ENCODE peak calls at places on chromosomes 16 and 17, in seven cellular contexts. One of them, this sample, is unnamed.

GRCh38 chr17:63476494-63476856 is 386 bp upstream of the ACE start:
- DNase-seq in heart left ventricle: no peak
- DNase-seq in hepatocyte: peak
- DNase-seq in fibroblast of villous mesenchyme: no peak
- DNase-seq in fibroblast of the aortic adventitia: no peak
- DNase-seq in body of pancreas: peak
- DNase-seq in tibial nerve: no peak
- DNase-seq in this sample: no peak

GRCh38 chr16:19419691-19420060 is 2.0 kb downstream of the TMC5 start:
- DNase-seq in heart left ventricle: no peak
- DNase-seq in hepatocyte: no peak
- DNase-seq in fibroblast of villous mesenchyme: no peak
- DNase-seq in fibroblast of the aortic adventitia: no peak
- DNase-seq in body of pancreas: no peak
- DNase-seq in tibial nerve: no peak
- DNase-seq in this sample: peak

GRCh38 chr17:29393451-29393850 is 3.3 kb downstream of the TAOK1 start:
- DNase-seq in heart left ventricle: no peak
- DNase-seq in hepatocyte: no peak
- DNase-seq in fibroblast of villous mesenchyme: peak
- DNase-seq in fibroblast of the aortic adventitia: peak
- DNase-seq in body of pancreas: no peak
- DNase-seq in tibial nerve: no peak
- DNase-seq in this sample: peak

GRCh38 chr16:77618011-77618410 is 104.3 kb upstream of the NUDT7 start:
- DNase-seq in heart left ventricle: no peak
- DNase-seq in hepatocyte: no peak
- DNase-seq in fibroblast of villous mesenchyme: peak
- DNase-seq in fibroblast of the aortic adventitia: no peak
- DNase-seq in body of pancreas: no peak
- DNase-seq in tibial nerve: no peak
- DNase-seq in this sample: peak

GRCh38 chr16:22055881-22056280 is 36.5 kb upstream of the VWA3A start:
- DNase-seq in heart left ventricle: no peak
- DNase-seq in hepatocyte: no peak
- DNase-seq in fibroblast of villous mesenchyme: no peak
- DNase-seq in fibroblast of the aortic adventitia: no peak
- DNase-seq in body of pancreas: peak
- DNase-seq in tibial nerve: no peak
- DNase-seq in this sample: peak

GRCh38 chr16:87330646-87331045 is 13.5 kb upstream of the C16orf95 start:
- DNase-seq in heart left ventricle: peak
- DNase-seq in hepatocyte: no peak
- DNase-seq in fibroblast of villous mesenchyme: no peak
- DNase-seq in fibroblast of the aortic adventitia: no peak
- DNase-seq in body of pancreas: no peak
- DNase-seq in tibial nerve: no peak
- DNase-seq in this sample: no peak

GRCh38 chr17:4530799-4531730 is 24.1 kb downstream of the MYBBP1A start:
- DNase-seq in heart left ventricle: peak
- DNase-seq in hepatocyte: no peak
- DNase-seq in fibroblast of villous mesenchyme: no peak
- DNase-seq in fibroblast of the aortic adventitia: no peak
- DNase-seq in body of pancreas: no peak
- DNase-seq in tibial nerve: no peak
- DNase-seq in this sample: no peak

GRCh38 chr17:37220609-37220953 is 155.2 kb upstream of the C17orf78 start:
- DNase-seq in heart left ventricle: no peak
- DNase-seq in hepatocyte: peak
- DNase-seq in fibroblast of villous mesenchyme: peak
- DNase-seq in fibroblast of the aortic adventitia: peak
- DNase-seq in body of pancreas: no peak
- DNase-seq in tibial nerve: no peak
- DNase-seq in this sample: peak

GRCh38 chr17:31787857-31788570 is 71.0 kb downstream of the COPRS start:
- DNase-seq in heart left ventricle: peak
- DNase-seq in hepatocyte: peak
- DNase-seq in fibroblast of villous mesenchyme: peak
- DNase-seq in fibroblast of the aortic adventitia: peak
- DNase-seq in body of pancreas: no peak
- DNase-seq in tibial nerve: no peak
- DNase-seq in this sample: peak

GRCh38 chr16:51592535-51592934 is 441.5 kb upstream of the SALL1 start:
- DNase-seq in heart left ventricle: no peak
- DNase-seq in hepatocyte: no peak
- DNase-seq in fibroblast of villous mesenchyme: no peak
- DNase-seq in fibroblast of the aortic adventitia: no peak
- DNase-seq in body of pancreas: no peak
- DNase-seq in tibial nerve: no peak
- DNase-seq in this sample: no peak

GRCh38 chr17:80667462-80668277 is 123.0 kb downstream of the RPTOR start:
- DNase-seq in heart left ventricle: no peak
- DNase-seq in hepatocyte: no peak
- DNase-seq in fibroblast of villous mesenchyme: no peak
- DNase-seq in fibroblast of the aortic adventitia: no peak
- DNase-seq in body of pancreas: no peak
- DNase-seq in tibial nerve: no peak
- DNase-seq in this sample: no peak

DNA sequence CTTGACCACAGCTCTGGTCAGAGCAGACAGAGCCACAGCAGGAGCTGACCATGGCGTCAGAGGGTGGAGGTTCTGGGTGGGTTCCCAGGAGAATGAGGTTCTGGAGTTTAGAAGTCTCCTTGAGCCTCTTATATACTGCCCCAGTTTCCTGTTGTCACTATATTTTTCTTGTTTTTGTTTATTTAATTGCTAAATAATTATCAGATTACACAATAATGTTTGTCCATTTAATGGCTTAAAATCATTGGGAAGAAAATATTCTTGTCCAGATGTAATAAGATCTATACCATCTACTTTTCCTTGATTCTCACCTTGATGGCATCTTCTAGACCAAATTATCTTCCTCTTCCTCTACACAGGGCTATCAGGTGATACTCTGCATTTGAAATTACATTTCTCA is at the start of gene KRTAP4-3:
- DNase-seq in heart left ventricle: no peak
- DNase-seq in hepatocyte: no peak
- DNase-seq in fibroblast of villous mesenchyme: no peak
- DNase-seq in fibroblast of the aortic adventitia: no peak
- DNase-seq in body of pancreas: no peak
- DNase-seq in tibial nerve: no peak
- DNase-seq in this sample: no peak
- TF ChIP-seq CTCF in heart left ventricle: no peak
- TF ChIP-seq CTCF in hepatocyte: no peak
- TF ChIP-seq CTCF in fibroblast of villous mesenchyme: no peak
- TF ChIP-seq CTCF in fibroblast of the aortic adventitia: no peak
- TF ChIP-seq CTCF in body of pancreas: no peak
- TF ChIP-seq CTCF in tibial nerve: no peak
- TF ChIP-seq CTCF in this sample: no peak

DNA sequence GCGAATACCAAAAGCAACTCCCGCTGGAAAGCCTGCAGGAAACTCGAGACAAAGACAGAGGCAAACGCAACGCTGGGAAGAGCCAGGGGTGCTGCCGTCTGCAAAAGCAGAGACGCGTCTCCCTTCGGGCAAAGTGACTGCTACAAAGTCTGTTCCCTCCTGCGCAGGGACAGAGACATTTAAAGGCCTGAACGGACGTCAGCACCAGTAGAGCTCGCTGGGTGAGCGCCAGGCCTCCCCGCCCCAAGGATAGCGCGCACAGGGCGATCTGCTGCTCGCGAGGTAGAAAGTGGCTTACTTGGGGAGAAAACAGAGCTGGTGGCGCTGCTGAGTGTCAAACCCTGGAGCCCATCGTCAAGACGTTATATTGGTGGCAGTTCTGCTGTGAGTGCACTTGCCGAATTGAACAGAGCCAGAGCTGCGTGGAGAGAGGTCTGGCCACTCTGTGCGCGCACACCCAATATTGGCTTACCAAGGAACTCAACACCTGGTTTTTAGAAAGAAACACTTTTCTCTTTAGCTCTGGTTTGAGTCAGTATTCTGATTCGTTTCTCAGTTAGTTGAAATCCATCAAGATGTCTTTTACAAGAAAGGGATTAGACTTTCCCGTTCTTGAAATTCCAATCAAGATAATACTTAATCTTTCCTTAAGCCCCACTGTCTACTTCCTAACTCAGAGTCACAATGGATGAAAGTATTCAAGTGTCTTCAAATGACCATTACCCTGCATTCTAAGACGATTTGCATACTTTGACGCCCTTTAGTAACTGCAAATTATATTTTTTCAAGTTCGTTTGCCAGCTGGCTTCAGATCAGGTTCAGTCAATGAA is 190.1 kb downstream of the USP22 start:
- DNase-seq in heart left ventricle: no peak
- DNase-seq in hepatocyte: peak
- DNase-seq in fibroblast of villous mesenchyme: peak
- DNase-seq in fibroblast of the aortic adventitia: peak
- DNase-seq in body of pancreas: no peak
- DNase-seq in tibial nerve: no peak
- DNase-seq in this sample: peak
- H3K4me3 ChIP-seq in heart left ventricle: peak
- H3K4me3 ChIP-seq in hepatocyte: peak
- H3K4me3 ChIP-seq in fibroblast of villous mesenchyme: peak
- H3K4me3 ChIP-seq in fibroblast of the aortic adventitia: peak
- H3K4me3 ChIP-seq in body of pancreas: no peak
- H3K4me3 ChIP-seq in tibial nerve: peak
- H3K4me3 ChIP-seq in this sample: peak

DNA sequence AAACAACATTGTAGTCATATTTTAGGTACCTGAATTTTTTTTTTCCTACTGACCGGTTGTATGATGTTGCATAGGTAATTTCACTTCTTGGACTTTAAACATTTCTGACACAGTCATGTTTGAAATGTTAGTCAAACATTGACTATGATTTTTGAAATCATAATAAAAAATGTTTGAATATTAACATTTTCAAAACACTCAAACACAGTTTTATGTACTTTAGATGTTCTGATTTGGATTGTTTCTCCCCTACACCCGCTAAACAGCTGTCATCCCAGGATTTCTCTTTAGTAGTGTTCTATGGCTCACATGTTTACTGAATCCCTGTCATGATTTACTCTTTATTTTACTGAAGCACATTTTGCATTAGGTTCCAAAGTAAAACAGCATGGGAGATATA is 102.9 kb upstream of the NPEPPS start:
- DNase-seq in heart left ventricle: no peak
- DNase-seq in hepatocyte: no peak
- DNase-seq in fibroblast of villous mesenchyme: no peak
- DNase-seq in fibroblast of the aortic adventitia: no peak
- DNase-seq in body of pancreas: no peak
- DNase-seq in tibial nerve: no peak
- DNase-seq in this sample: no peak
- TF ChIP-seq CTCF in heart left ventricle: no peak
- TF ChIP-seq CTCF in hepatocyte: no peak
- TF ChIP-seq CTCF in fibroblast of villous mesenchyme: no peak
- TF ChIP-seq CTCF in fibroblast of the aortic adventitia: no peak
- TF ChIP-seq CTCF in body of pancreas: no peak
- TF ChIP-seq CTCF in tibial nerve: no peak
- TF ChIP-seq CTCF in this sample: no peak

GRCh38 chr16:728131-728889 is 1.4 kb downstream of the HAGHL start:
- DNase-seq in heart left ventricle: peak
- DNase-seq in hepatocyte: peak
- DNase-seq in fibroblast of villous mesenchyme: peak
- DNase-seq in fibroblast of the aortic adventitia: peak
- DNase-seq in body of pancreas: peak
- DNase-seq in tibial nerve: no peak
- DNase-seq in this sample: peak

GRCh38 chr16:726188-726437 is 130 bp downstream of the CCDC78 start:
- DNase-seq in heart left ventricle: no peak
- DNase-seq in hepatocyte: no peak
- DNase-seq in fibroblast of villous mesenchyme: no peak
- DNase-seq in fibroblast of the aortic adventitia: no peak
- DNase-seq in body of pancreas: no peak
- DNase-seq in tibial nerve: no peak
- DNase-seq in this sample: no peak

GRCh38 chr16:726438-727290 is at the start of the genes CCDC78 and HAGHL:
- DNase-seq in heart left ventricle: no peak
- DNase-seq in hepatocyte: peak
- DNase-seq in fibroblast of villous mesenchyme: peak
- DNase-seq in fibroblast of the aortic adventitia: no peak
- DNase-seq in body of pancreas: peak
- DNase-seq in tibial nerve: no peak
- DNase-seq in this sample: no peak

GRCh38 chr16:728890-729744 is 2.2 kb downstream of the HAGHL start:
- DNase-seq in heart left ventricle: peak
- DNase-seq in hepatocyte: no peak
- DNase-seq in fibroblast of villous mesenchyme: no peak
- DNase-seq in fibroblast of the aortic adventitia: no peak
- DNase-seq in body of pancreas: no peak
- DNase-seq in tibial nerve: no peak
- DNase-seq in this sample: no peak

DNA sequence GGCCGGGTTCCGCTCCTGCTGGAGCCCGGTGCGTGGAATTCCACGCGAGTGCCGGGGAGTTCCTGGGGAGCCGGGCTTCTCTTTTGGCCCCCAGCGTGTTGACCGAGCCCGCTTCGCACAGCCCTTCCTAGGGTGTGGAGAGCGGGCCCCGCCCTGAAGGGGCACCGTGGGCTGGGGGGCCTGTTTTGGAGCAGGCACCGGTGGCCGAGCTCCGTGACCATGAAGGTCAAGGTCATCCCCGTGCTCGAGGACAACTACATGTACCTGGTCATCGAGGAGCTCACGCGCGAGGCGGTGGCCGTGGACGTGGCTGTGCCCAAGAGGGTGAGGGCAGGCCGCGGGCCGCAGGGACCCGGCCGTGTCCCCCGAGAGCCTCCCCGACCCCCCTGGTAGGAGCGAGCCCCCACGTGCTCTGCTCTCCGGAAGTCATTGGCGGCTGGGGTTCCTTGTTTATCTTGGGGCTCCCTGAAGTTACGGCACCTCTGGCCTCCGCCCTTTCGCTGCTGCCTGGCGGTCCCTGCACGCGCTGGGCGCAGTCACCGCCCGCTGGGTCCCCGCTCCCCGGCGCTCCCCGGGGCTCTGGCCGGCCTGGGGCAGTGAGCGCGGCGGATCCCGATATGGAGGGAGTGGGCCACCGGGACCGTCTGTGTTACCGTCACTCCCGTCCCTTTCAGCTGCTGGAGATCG is 528 bp downstream of the HAGHL start:
- DNase-seq in heart left ventricle: no peak
- DNase-seq in hepatocyte: no peak
- DNase-seq in fibroblast of villous mesenchyme: no peak
- DNase-seq in fibroblast of the aortic adventitia: no peak
- DNase-seq in body of pancreas: no peak
- DNase-seq in tibial nerve: no peak
- DNase-seq in this sample: no peak
- H3K4me3 ChIP-seq in heart left ventricle: peak
- H3K4me3 ChIP-seq in hepatocyte: peak
- H3K4me3 ChIP-seq in fibroblast of villous mesenchyme: peak
- H3K4me3 ChIP-seq in fibroblast of the aortic adventitia: peak
- H3K4me3 ChIP-seq in body of pancreas: no peak
- H3K4me3 ChIP-seq in tibial nerve: peak
- H3K4me3 ChIP-seq in this sample: peak